ENCODE peak calls at places on chromosomes 6 and 20, in four cellular contexts. D is H1, R is NB4, L is tibial nerve. Q is an unnamed sample.

GRCh38 chr20:528923-529594 is 14.5 kb downstream of the CSNK2A1 start:
- DNase-seq in L (no peak), R (peak), D (no peak), Q (no peak)

GRCh38 chr6:159044899-159045727 is at the start of gene TAGAP:
- DNase-seq in R (peak), D (no peak), L (peak), Q (peak)

GRCh38 chr6:158869604-158870417 is 50.6 kb upstream of the EZR start:
- DNase-seq in R (peak), L (peak), D (peak), Q (peak)

GRCh38 chr6:39898625-39899024 is 35.6 kb downstream of the MOCS1 start:
- DNase-seq in R (no peak), D (no peak), L (no peak), Q (no peak)

GRCh38 chr6:124073021-124073420 is 269.4 kb downstream of the NKAIN2 start:
- DNase-seq in D (no peak), L (no peak), R (no peak), Q (no peak)

GRCh38 chr6:7546832-7547714 is 5.6 kb downstream of the DSP start:
- DNase-seq in D (no peak), L (no peak), R (no peak), Q (no peak)

GRCh38 chr20:32681175-32682084 is 7.7 kb upstream of the C20orf203 start:
- DNase-seq in D (peak), L (no peak), R (peak), Q (no peak)

GRCh38 chr6:78770766-78771165 is 96.6 kb upstream of the IRAK1BP1 start:
- DNase-seq in R (peak), D (no peak), L (no peak), Q (no peak)

GRCh38 chr6:93176070-93176469 is 243.3 kb downstream of the EPHA7 start:
- DNase-seq in L (no peak), D (no peak), R (peak), Q (no peak)

GRCh38 chr6:47413752-47414516 is 63.7 kb upstream of the CD2AP start:
- DNase-seq in L (no peak), R (peak), D (no peak), Q (peak)

GRCh38 chr20:47479506-47479905 is 22.2 kb upstream of the NCOA3 start:
- DNase-seq in R (no peak), D (no peak), L (no peak), Q (no peak)

GRCh38 chr6:137659871-137660270 is 165.7 kb upstream of the OLIG3 start:
- DNase-seq in R (no peak), L (no peak), D (no peak), Q (no peak)

GRCh38 chr20:3010985-3011723 is 32.3 kb upstream of the GNRH2 start:
- DNase-seq in D (no peak), R (no peak), L (no peak), Q (no peak)

GRCh38 chr6:144439016-144439415 is 153.9 kb downstream of the UTRN start:
- DNase-seq in R (no peak), L (no peak), D (no peak), Q (no peak)

GRCh38 chr6:125790403-125791150 is at the start of gene NCOA7:
- DNase-seq in D (peak), L (peak), R (peak), Q (peak)

GRCh38 chr6:106764353-106764980 is 135.1 kb downstream of the QRSL1 start:
- DNase-seq in D (no peak), L (no peak), R (no peak), Q (no peak)

GRCh38 chr6:150992682-150993081 is 127.2 kb downstream of the MTHFD1L start:
- DNase-seq in L (no peak), D (no peak), R (no peak), Q (no peak)

GRCh38 chr6:14756370-14756769 is 489.5 kb upstream of the JARID2 start:
- DNase-seq in R (no peak), D (no peak), L (no peak), Q (no peak)

GRCh38 chr6:166691199-166691598 is 64.1 kb upstream of the RPS6KA2 start:
- DNase-seq in R (no peak), D (no peak), L (no peak), Q (no peak)

GRCh38 chr6:13923527-13924145 is 1.1 kb upstream of the RNF182 start:
- DNase-seq in R (peak), D (no peak), L (no peak), Q (no peak)

GRCh38 chr6:12291083-12291784 is 1.1 kb downstream of the EDN1 start:
- DNase-seq in D (no peak), R (no peak), L (no peak), Q (no peak)

GRCh38 chr6:44012078-44012493 is 115.2 kb downstream of the MRPL14 start:
- DNase-seq in R (peak), L (no peak), D (no peak), Q (no peak)

GRCh38 chr20:41224281-41224680 is 86.9 kb downstream of the PLCG1 start:
- DNase-seq in L (no peak), R (no peak), D (no peak), Q (no peak)

GRCh38 chr6:84554069-84554468 is 210.3 kb downstream of the TBX18 start:
- DNase-seq in R (no peak), D (no peak), L (peak), Q (no peak)

GRCh38 chr6:14212020-14212419 is 94.4 kb downstream of the CD83 start:
- DNase-seq in D (no peak), L (no peak), R (no peak), Q (no peak)

GRCh38 chr20:40251284-40251932 is 437.6 kb downstream of the MAFB start:
- DNase-seq in D (peak), L (peak), R (peak), Q (no peak)

GRCh38 chr6:22632561-22632960 is 63.2 kb downstream of the HDGFL1 start:
- DNase-seq in D (no peak), L (no peak), R (no peak), Q (no peak)

GRCh38 chr6:51846531-51846930 is 240.9 kb downstream of the PKHD1 start:
- DNase-seq in L (no peak), D (no peak), R (no peak), Q (no peak)

GRCh38 chr6:140345935-140346334 is 971.5 kb upstream of the CITED2 start:
- DNase-seq in L (no peak), R (no peak), D (no peak), Q (no peak)

GRCh38 chr20:36285746-36286447 is 20.2 kb upstream of the DLGAP4 start:
- DNase-seq in R (no peak), D (no peak), L (no peak), Q (no peak)

GRCh38 chr6:133359256-133359655 is 118.1 kb downstream of the EYA4 start:
- DNase-seq in L (no peak), D (no peak), R (no peak), Q (no peak)

GRCh38 chr6:130936933-130937332 is 109.7 kb downstream of the SMLR1 start:
- DNase-seq in L (no peak), R (no peak), D (no peak), Q (no peak)

GRCh38 chr20:10255846-10256245 is 37.2 kb downstream of the SNAP25 start:
- DNase-seq in R (no peak), L (no peak), D (no peak), Q (no peak)

GRCh38 chr20:35988910-35989463 is 20.6 kb downstream of the CNBD2 start:
- DNase-seq in D (no peak), L (no peak), R (no peak), Q (no peak)

GRCh38 chr20:22821081-22821480 is 214.0 kb upstream of the SSTR4 start:
- DNase-seq in L (no peak), D (no peak), R (no peak), Q (no peak)

GRCh38 chr20:22819134-22819533 is 216.0 kb upstream of the SSTR4 start:
- DNase-seq in L (no peak), D (no peak), R (no peak), Q (no peak)

GRCh38 chr20:22816016-22816415 is 219.1 kb upstream of the SSTR4 start:
- DNase-seq in L (no peak), R (no peak), D (no peak), Q (no peak)

GRCh38 chr20:22821826-22822225 is 213.3 kb upstream of the SSTR4 start:
- DNase-seq in D (no peak), R (no peak), L (no peak), Q (no peak)

DNA sequence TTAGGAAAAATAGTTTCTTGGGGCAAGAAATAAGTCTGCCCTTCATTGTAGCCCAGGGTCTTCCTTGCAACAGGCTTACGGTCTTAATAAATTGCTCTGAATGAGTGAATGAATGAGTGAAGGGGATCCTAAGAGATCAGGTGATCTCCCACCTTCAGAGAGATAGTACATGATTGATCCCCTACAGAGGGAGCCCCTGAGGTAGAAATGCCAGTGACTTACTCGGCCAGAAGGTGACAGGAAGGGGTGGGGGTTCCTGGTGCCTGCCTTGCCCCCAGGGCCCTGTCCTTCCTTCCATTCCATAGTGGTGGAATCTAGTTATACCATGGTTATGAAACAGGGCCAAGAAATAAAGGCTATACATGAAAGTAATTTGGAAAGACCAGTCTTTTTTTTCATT is 215.3 kb upstream of the SSTR4 start:
- DNase-seq in D (no peak), R (no peak), L (no peak), Q (no peak)
- TF ChIP-seq CTCF in D (peak), R (no peak), L (no peak), Q (no peak)

GRCh38 chr6:63598001-63598250 is 25.6 kb downstream of the LOC128125822 start:
- DNase-seq in R (peak), L (no peak), D (no peak), Q (no peak)

GRCh38 chr6:63597142-63598000 is 25.1 kb downstream of the LOC128125822 start:
- DNase-seq in D (no peak), R (no peak), L (no peak), Q (no peak)

GRCh38 chr6:63599243-63599642 is 27.0 kb downstream of the LOC128125822 start:
- DNase-seq in L (no peak), D (no peak), R (no peak), Q (no peak)

GRCh38 chr6:63598251-63599036 is 26.2 kb downstream of the LOC128125822 start:
- DNase-seq in D (peak), L (peak), R (peak), Q (peak)
- TF ChIP-seq POLR2A in D (peak), L (no peak), R (no peak), Q (no peak)

DNA sequence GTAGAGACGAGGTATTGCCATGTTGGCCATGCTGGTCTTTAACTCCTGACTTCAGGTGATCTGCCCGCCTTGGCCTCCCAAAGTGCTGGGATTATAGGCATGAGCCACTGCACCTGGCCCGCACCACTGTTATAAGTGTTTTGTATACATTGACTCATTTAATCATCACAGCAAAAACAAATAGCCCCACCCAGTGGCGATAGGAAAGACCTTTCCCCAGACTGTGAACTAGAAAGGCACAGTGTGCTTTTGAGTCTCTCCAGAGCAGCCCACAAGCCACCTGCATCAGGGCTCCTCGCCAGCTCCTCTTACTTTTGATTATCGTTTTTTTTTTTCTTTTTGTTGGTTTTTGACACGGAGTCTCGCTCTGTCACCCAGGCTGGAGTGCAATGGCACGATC is 27.9 kb upstream of the ZFP64 start:
- DNase-seq in R (peak), L (no peak), D (no peak), Q (no peak)
- TF ChIP-seq CTCF in R (no peak), L (no peak), D (peak), Q (no peak)

GRCh38 chr20:63658749-63659187 is 656 bp downstream of the RTEL1 start:
- DNase-seq in D (no peak), L (no peak), R (peak), Q (no peak)
- TF ChIP-seq POLR2A in D (no peak), L (no peak), R (no peak), Q (no peak)

Q was measured in right lobe of liver.